ENCODE peak calls at places on chromosomes 7 and 10, in four cellular contexts. O is activated CD4-positive, alpha-beta T cell treated with anti-CD3 and anti-CD28 coated beads for 4 hours; S is nucleus accumbens; K is central memory CD8-positive, alpha-beta T cell. I is an unnamed sample.

GRCh38 chr10:86872757-86873156 is 84.7 kb downstream of the MMRN2 start:
- DNase-seq in O (no peak), S (no peak), K (no peak), I (no peak)

GRCh38 chr7:16345979-16346958 is 75.1 kb downstream of the CRPPA start:
- DNase-seq in O (no peak), S (no peak), K (no peak), I (no peak)

GRCh38 chr7:127897704-127898454 is 133.4 kb downstream of the LRRC4 start:
- DNase-seq in O (peak), S (no peak), K (no peak), I (no peak)

GRCh38 chr10:68074775-68075549 is at the start of gene HERC4:
- DNase-seq in O (peak), S (peak), K (peak), I (peak)

GRCh38 chr10:85946713-85947326 is 419.8 kb downstream of the GRID1 start:
- DNase-seq in O (no peak), S (no peak), K (no peak), I (no peak)

GRCh38 chr7:148697950-148698396 is 730 bp upstream of the CUL1 start:
- DNase-seq in O (no peak), S (no peak), K (no peak), I (no peak)

GRCh38 chr7:13278020-13278419 is 590.6 kb downstream of the ARL4A start:
- DNase-seq in O (no peak), S (no peak), K (no peak), I (no peak)

GRCh38 chr7:30276203-30276900 is 8.0 kb upstream of the ZNRF2 start:
- DNase-seq in O (peak), S (peak), K (peak), I (peak)

GRCh38 chr10:112622786-112623185 is 175.8 kb downstream of the VTI1A start:
- DNase-seq in O (no peak), S (no peak), K (no peak), I (no peak)

GRCh38 chr10:127462643-127463295 is 86.3 kb upstream of the NPS start:
- DNase-seq in O (no peak), S (no peak), K (no peak), I (no peak)

GRCh38 chr7:44497151-44498013 is 6.9 kb upstream of the NUDCD3 start:
- DNase-seq in O (no peak), S (no peak), K (no peak), I (no peak)

GRCh38 chr10:103497161-103497915 is 3.8 kb downstream of the NEURL1 start:
- DNase-seq in O (no peak), S (no peak), K (no peak), I (no peak)

I was measured in T-helper 17 cell.